ENCODE peak calls at places on chromosomes 4 and X, in eight cellular contexts. One of them, this sample, is unnamed.
A peak's percentile ranks its signal among the peaks of the same experiment; 100 is the strongest.

GRCh38 chrX:37662181-37662580 is 23.4 kb upstream of the XK start:
- DNase-seq in mammary epithelial cell: no peak
- DNase-seq in right atrium auricular region: no peak
- DNase-seq in CD4-positive, alpha-beta T cell: no peak
- DNase-seq in fibroblast of pulmonary artery: no peak
- DNase-seq in fibroblast of lung: no peak
- DNase-seq in RWPE1: no peak
- DNase-seq in transverse colon: no peak
- DNase-seq in this sample: no peak

GRCh38 chr4:104860227-104861123 is 286.2 kb upstream of the TET2 start:
- DNase-seq in CD4-positive, alpha-beta T cell: peak; percentile 1
- DNase-seq in right atrium auricular region: peak; percentile 63
- DNase-seq in RWPE1: peak; percentile 42
- DNase-seq in fibroblast of lung: peak; percentile 85
- DNase-seq in fibroblast of pulmonary artery: peak; percentile 82
- DNase-seq in mammary epithelial cell: peak; percentile 64
- DNase-seq in transverse colon: peak; percentile 49
- DNase-seq in this sample: peak; percentile 62

GRCh38 chr4:19936471-19936870 is 315.2 kb upstream of the SLIT2 start:
- DNase-seq in mammary epithelial cell: no peak
- DNase-seq in fibroblast of lung: peak; percentile 71
- DNase-seq in CD4-positive, alpha-beta T cell: no peak
- DNase-seq in transverse colon: no peak
- DNase-seq in right atrium auricular region: no peak
- DNase-seq in fibroblast of pulmonary artery: peak; percentile 63
- DNase-seq in RWPE1: no peak
- DNase-seq in this sample: no peak

GRCh38 chr4:53557601-53558000 is 33.7 kb downstream of the LNX1 start:
- DNase-seq in transverse colon: no peak
- DNase-seq in right atrium auricular region: no peak
- DNase-seq in RWPE1: no peak
- DNase-seq in fibroblast of pulmonary artery: no peak
- DNase-seq in fibroblast of lung: no peak
- DNase-seq in CD4-positive, alpha-beta T cell: no peak
- DNase-seq in mammary epithelial cell: no peak
- DNase-seq in this sample: no peak

GRCh38 chr4:142446965-142447474 is 399.1 kb downstream of the INPP4B start:
- DNase-seq in mammary epithelial cell: no peak
- DNase-seq in RWPE1: no peak
- DNase-seq in transverse colon: no peak
- DNase-seq in fibroblast of lung: no peak
- DNase-seq in fibroblast of pulmonary artery: no peak
- DNase-seq in right atrium auricular region: no peak
- DNase-seq in CD4-positive, alpha-beta T cell: no peak
- DNase-seq in this sample: no peak

GRCh38 chr4:138226351-138226750 is 15.8 kb downstream of the SLC7A11 start:
- DNase-seq in mammary epithelial cell: no peak
- DNase-seq in fibroblast of pulmonary artery: no peak
- DNase-seq in RWPE1: no peak
- DNase-seq in fibroblast of lung: no peak
- DNase-seq in right atrium auricular region: no peak
- DNase-seq in CD4-positive, alpha-beta T cell: no peak
- DNase-seq in transverse colon: no peak
- DNase-seq in this sample: no peak

GRCh38 chr4:103207673-103208072 is 9.5 kb upstream of the CENPE start:
- DNase-seq in fibroblast of lung: no peak
- DNase-seq in transverse colon: no peak
- DNase-seq in right atrium auricular region: no peak
- DNase-seq in mammary epithelial cell: peak; percentile 18
- DNase-seq in CD4-positive, alpha-beta T cell: no peak
- DNase-seq in RWPE1: no peak
- DNase-seq in fibroblast of pulmonary artery: no peak
- DNase-seq in this sample: no peak

GRCh38 chr4:128287159-128287870 is at the start of gene PGRMC2:
- DNase-seq in right atrium auricular region: peak; percentile 59
- DNase-seq in CD4-positive, alpha-beta T cell: no peak
- DNase-seq in transverse colon: peak; percentile 53
- DNase-seq in RWPE1: peak; percentile 19
- DNase-seq in fibroblast of lung: peak; percentile 34
- DNase-seq in mammary epithelial cell: no peak
- DNase-seq in fibroblast of pulmonary artery: peak; percentile 35
- DNase-seq in this sample: no peak

GRCh38 chrX:8914636-8915035 is 113.5 kb upstream of the FAM9A start:
- DNase-seq in right atrium auricular region: no peak
- DNase-seq in transverse colon: no peak
- DNase-seq in fibroblast of pulmonary artery: no peak
- DNase-seq in mammary epithelial cell: no peak
- DNase-seq in RWPE1: no peak
- DNase-seq in fibroblast of lung: no peak
- DNase-seq in CD4-positive, alpha-beta T cell: no peak
- DNase-seq in this sample: no peak

GRCh38 chr4:3330682-3331081 is 37.9 kb downstream of the RGS12 start:
- DNase-seq in CD4-positive, alpha-beta T cell: no peak
- DNase-seq in fibroblast of lung: no peak
- DNase-seq in mammary epithelial cell: no peak
- DNase-seq in RWPE1: no peak
- DNase-seq in transverse colon: no peak
- DNase-seq in fibroblast of pulmonary artery: no peak
- DNase-seq in right atrium auricular region: peak; percentile 44
- DNase-seq in this sample: no peak

GRCh38 chrX:129933700-129934099 is 27.7 kb downstream of the UTP14A start:
- DNase-seq in CD4-positive, alpha-beta T cell: no peak
- DNase-seq in mammary epithelial cell: no peak
- DNase-seq in right atrium auricular region: no peak
- DNase-seq in fibroblast of lung: no peak
- DNase-seq in fibroblast of pulmonary artery: no peak
- DNase-seq in transverse colon: no peak
- DNase-seq in RWPE1: no peak
- DNase-seq in this sample: no peak

GRCh38 chr4:80989921-80990544 is 40.5 kb upstream of the BMP3 start:
- DNase-seq in right atrium auricular region: no peak
- DNase-seq in CD4-positive, alpha-beta T cell: no peak
- DNase-seq in RWPE1: peak; percentile 35
- DNase-seq in fibroblast of pulmonary artery: peak; percentile 80
- DNase-seq in transverse colon: no peak
- DNase-seq in fibroblast of lung: peak; percentile 80
- DNase-seq in mammary epithelial cell: peak; percentile 39
- DNase-seq in this sample: peak; percentile 14

GRCh38 chrX:72262077-72262476 is 15.0 kb downstream of the RPS4X start:
- DNase-seq in RWPE1: no peak
- DNase-seq in transverse colon: no peak
- DNase-seq in fibroblast of lung: no peak
- DNase-seq in fibroblast of pulmonary artery: no peak
- DNase-seq in mammary epithelial cell: no peak
- DNase-seq in CD4-positive, alpha-beta T cell: no peak
- DNase-seq in right atrium auricular region: no peak
- DNase-seq in this sample: no peak

GRCh38 chr4:134906404-134907023 is 704.9 kb upstream of the PABPC4L start:
- DNase-seq in right atrium auricular region: no peak
- DNase-seq in fibroblast of pulmonary artery: peak; percentile 25
- DNase-seq in fibroblast of lung: peak; percentile 3
- DNase-seq in RWPE1: no peak
- DNase-seq in mammary epithelial cell: no peak
- DNase-seq in transverse colon: no peak
- DNase-seq in CD4-positive, alpha-beta T cell: no peak
- DNase-seq in this sample: no peak

GRCh38 chr4:125432078-125432477 is 117.3 kb downstream of the FAT4 start:
- DNase-seq in right atrium auricular region: no peak
- DNase-seq in RWPE1: no peak
- DNase-seq in fibroblast of pulmonary artery: peak; percentile 35
- DNase-seq in fibroblast of lung: peak; percentile 46
- DNase-seq in mammary epithelial cell: no peak
- DNase-seq in transverse colon: no peak
- DNase-seq in CD4-positive, alpha-beta T cell: no peak
- DNase-seq in this sample: no peak

DNA sequence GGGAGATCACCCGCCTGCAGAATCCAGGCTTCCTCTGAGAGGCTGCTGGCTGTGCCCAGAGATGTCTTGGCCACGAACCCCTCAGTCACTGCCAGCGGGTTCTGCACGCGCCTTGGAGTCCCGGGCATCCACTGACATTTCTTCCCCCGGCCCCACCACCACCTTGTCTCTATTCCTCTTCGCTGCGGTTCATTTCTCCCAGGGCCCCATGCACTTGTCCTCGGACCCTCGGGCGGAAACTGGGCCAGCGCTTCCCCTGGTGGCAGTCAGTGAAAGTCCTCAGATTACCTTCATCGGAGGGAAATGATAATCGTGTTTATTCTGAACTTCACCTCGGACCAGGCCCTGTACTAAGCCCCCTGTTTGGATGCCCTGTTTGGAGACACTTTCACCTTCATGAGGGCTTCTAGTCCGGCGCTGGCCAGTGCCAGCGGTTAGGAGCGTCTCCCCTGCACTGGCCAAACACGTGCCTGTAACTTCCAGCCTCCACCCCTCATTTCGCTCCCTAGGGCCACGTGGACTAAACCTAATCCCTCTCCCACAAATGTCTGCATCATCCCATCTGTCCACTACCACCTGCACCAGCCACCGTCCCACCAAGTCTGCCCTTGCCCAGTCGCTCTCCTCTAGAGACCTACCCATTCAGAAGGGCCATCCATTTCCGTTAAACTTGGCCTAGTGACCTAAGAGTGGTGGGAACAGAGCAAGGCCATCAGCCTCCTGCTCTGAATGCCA is 82.0 kb downstream of the DCTD start:
- DNase-seq in CD4-positive, alpha-beta T cell: no peak
- DNase-seq in fibroblast of pulmonary artery: no peak
- DNase-seq in RWPE1: no peak
- DNase-seq in mammary epithelial cell: no peak
- DNase-seq in right atrium auricular region: no peak
- DNase-seq in transverse colon: no peak
- DNase-seq in fibroblast of lung: no peak
- DNase-seq in this sample: no peak
- TF ChIP-seq CTCF in CD4-positive, alpha-beta T cell: no peak
- TF ChIP-seq CTCF in fibroblast of pulmonary artery: no peak
- TF ChIP-seq CTCF in RWPE1: no peak
- TF ChIP-seq CTCF in mammary epithelial cell: no peak
- TF ChIP-seq CTCF in right atrium auricular region: no peak
- TF ChIP-seq CTCF in transverse colon: no peak
- TF ChIP-seq CTCF in fibroblast of lung: no peak
- TF ChIP-seq CTCF in this sample: no peak

GRCh38 chr4:23957465-23957864 is 67.6 kb upstream of the PPARGC1A start:
- DNase-seq in fibroblast of lung: no peak
- DNase-seq in RWPE1: no peak
- DNase-seq in fibroblast of pulmonary artery: no peak
- DNase-seq in transverse colon: no peak
- DNase-seq in right atrium auricular region: no peak
- DNase-seq in CD4-positive, alpha-beta T cell: no peak
- DNase-seq in mammary epithelial cell: no peak
- DNase-seq in this sample: no peak
- TF ChIP-seq CTCF in fibroblast of lung: no peak
- TF ChIP-seq CTCF in RWPE1: no peak
- TF ChIP-seq CTCF in fibroblast of pulmonary artery: no peak
- TF ChIP-seq CTCF in transverse colon: no peak
- TF ChIP-seq CTCF in right atrium auricular region: no peak
- TF ChIP-seq CTCF in CD4-positive, alpha-beta T cell: no peak
- TF ChIP-seq CTCF in mammary epithelial cell: no peak
- TF ChIP-seq CTCF in this sample: no peak

DNA sequence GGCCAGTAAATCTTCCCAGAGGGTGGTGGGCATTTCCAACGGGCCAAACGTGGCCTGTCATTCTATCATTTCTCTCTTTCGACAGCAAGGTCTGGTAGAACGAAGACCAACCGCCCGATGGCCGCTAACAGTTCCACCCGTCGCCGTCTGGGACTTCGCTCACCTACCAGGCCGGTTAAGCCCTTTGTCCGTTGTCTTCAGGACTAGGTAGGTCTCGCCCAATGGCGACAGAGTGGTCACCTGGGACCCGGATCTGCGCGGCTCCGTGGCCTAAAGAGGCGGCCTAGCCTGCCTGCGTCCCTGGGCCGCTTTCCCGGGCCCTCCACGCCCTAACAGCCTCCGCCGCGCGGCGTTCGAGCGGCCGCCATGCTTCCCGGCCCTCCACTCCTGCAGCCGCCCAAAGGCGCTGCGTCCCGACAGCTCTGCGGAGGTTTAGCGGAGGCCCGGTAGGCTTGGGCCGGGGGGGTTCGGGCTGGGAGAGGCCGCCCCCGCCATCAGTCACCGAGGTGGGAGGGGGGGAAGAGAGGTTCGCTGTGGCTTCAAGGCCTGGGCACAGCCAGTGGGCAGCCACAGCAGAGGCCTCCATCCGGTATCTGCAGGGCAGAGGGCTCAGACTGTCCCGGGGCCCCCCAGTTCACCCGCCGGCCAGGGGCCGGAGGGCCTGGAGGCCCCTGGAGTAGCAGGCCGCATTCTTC is 194.0 kb upstream of the BRWD3 start:
- DNase-seq in CD4-positive, alpha-beta T cell: no peak
- DNase-seq in fibroblast of pulmonary artery: no peak
- DNase-seq in fibroblast of lung: no peak
- DNase-seq in mammary epithelial cell: no peak
- DNase-seq in RWPE1: no peak
- DNase-seq in transverse colon: no peak
- DNase-seq in right atrium auricular region: no peak
- DNase-seq in this sample: no peak
- TF ChIP-seq CTCF in CD4-positive, alpha-beta T cell: no peak
- TF ChIP-seq CTCF in fibroblast of pulmonary artery: no peak
- TF ChIP-seq CTCF in fibroblast of lung: no peak
- TF ChIP-seq CTCF in mammary epithelial cell: no peak
- TF ChIP-seq CTCF in RWPE1: no peak
- TF ChIP-seq CTCF in transverse colon: no peak
- TF ChIP-seq CTCF in right atrium auricular region: no peak
- TF ChIP-seq CTCF in this sample: no peak

GRCh38 chr4:22668702-22669101 is 24.0 kb upstream of the GBA3 start:
- DNase-seq in CD4-positive, alpha-beta T cell: no peak
- DNase-seq in fibroblast of lung: no peak
- DNase-seq in right atrium auricular region: no peak
- DNase-seq in mammary epithelial cell: no peak
- DNase-seq in RWPE1: no peak
- DNase-seq in transverse colon: no peak
- DNase-seq in fibroblast of pulmonary artery: no peak
- DNase-seq in this sample: no peak

GRCh38 chr4:22672944-22673343 is 19.8 kb upstream of the GBA3 start:
- DNase-seq in fibroblast of pulmonary artery: no peak
- DNase-seq in RWPE1: no peak
- DNase-seq in transverse colon: no peak
- DNase-seq in mammary epithelial cell: no peak
- DNase-seq in CD4-positive, alpha-beta T cell: no peak
- DNase-seq in fibroblast of lung: no peak
- DNase-seq in right atrium auricular region: no peak
- DNase-seq in this sample: no peak

GRCh38 chr4:22676058-22676457 is 16.7 kb upstream of the GBA3 start:
- DNase-seq in RWPE1: no peak
- DNase-seq in mammary epithelial cell: no peak
- DNase-seq in right atrium auricular region: no peak
- DNase-seq in fibroblast of lung: no peak
- DNase-seq in CD4-positive, alpha-beta T cell: no peak
- DNase-seq in transverse colon: no peak
- DNase-seq in fibroblast of pulmonary artery: no peak
- DNase-seq in this sample: no peak

GRCh38 chr4:22670953-22671352 is 21.8 kb upstream of the GBA3 start:
- DNase-seq in CD4-positive, alpha-beta T cell: no peak
- DNase-seq in transverse colon: no peak
- DNase-seq in fibroblast of lung: peak; percentile 23
- DNase-seq in RWPE1: no peak
- DNase-seq in fibroblast of pulmonary artery: peak; percentile 53
- DNase-seq in right atrium auricular region: no peak
- DNase-seq in mammary epithelial cell: no peak
- DNase-seq in this sample: no peak

DNA sequence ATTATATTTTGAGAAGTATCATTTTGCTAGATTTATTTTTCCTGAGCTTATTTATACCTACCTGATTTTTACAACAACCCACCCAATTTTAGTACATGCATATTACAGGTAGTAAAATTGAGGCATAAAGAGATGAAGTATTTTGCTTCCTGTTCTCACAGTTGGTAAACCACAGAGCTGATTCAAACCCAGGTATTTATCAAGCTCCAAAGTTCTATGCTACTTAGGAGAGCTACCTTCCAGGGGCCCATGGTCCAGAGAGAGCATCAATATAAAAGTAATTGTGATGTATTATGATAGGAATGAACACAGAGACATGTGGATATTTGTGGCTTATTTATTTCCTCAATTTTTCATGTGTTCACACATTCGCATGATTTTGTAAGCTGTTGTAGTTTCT is 20.2 kb upstream of the GBA3 start:
- DNase-seq in transverse colon: no peak
- DNase-seq in fibroblast of pulmonary artery: no peak
- DNase-seq in right atrium auricular region: no peak
- DNase-seq in mammary epithelial cell: no peak
- DNase-seq in RWPE1: no peak
- DNase-seq in fibroblast of lung: no peak
- DNase-seq in CD4-positive, alpha-beta T cell: no peak
- DNase-seq in this sample: no peak
- TF ChIP-seq CTCF in transverse colon: no peak
- TF ChIP-seq CTCF in fibroblast of pulmonary artery: no peak
- TF ChIP-seq CTCF in right atrium auricular region: no peak
- TF ChIP-seq CTCF in mammary epithelial cell: no peak
- TF ChIP-seq CTCF in RWPE1: no peak
- TF ChIP-seq CTCF in fibroblast of lung: no peak
- TF ChIP-seq CTCF in CD4-positive, alpha-beta T cell: no peak
- TF ChIP-seq CTCF in this sample: no peak